ENCODE peak calls at places on chromosomes 16 and 17, in ten cellular contexts. R is AG09309, I is A549, J is kidney epithelial cell, A is NB4, L is PC-9, N is DND-41, W is osteoblast, U is fibroblast of pulmonary artery, P is colonic mucosa. T is an unnamed sample.

GRCh38 chr17:65122836-65123756 is 14.1 kb upstream of the RGS9 start:
- DNase-seq in R (peak), I (peak), J (no peak), A (peak), L (peak), N (peak), W (peak), U (peak), P (peak), T (peak)

GRCh38 chr16:27366687-27367462 is 35.1 kb upstream of the IL21R start:
- DNase-seq in R (no peak), I (no peak), J (no peak), A (no peak), L (no peak), N (peak), W (no peak), U (peak), P (no peak), T (no peak)

GRCh38 chr16:4323071-4323844 is 7.4 kb downstream of the GLIS2 start:
- DNase-seq in R (no peak), I (no peak), J (no peak), A (no peak), L (peak), N (no peak), W (peak), U (no peak), P (no peak), T (no peak)

GRCh38 chr16:20766294-20766693 is 2.5 kb downstream of the ACSM3 start:
- DNase-seq in R (no peak), I (no peak), J (no peak), A (no peak), L (no peak), N (no peak), W (no peak), U (no peak), P (no peak), T (no peak)

GRCh38 chr17:32723310-32723955 is 153.5 kb downstream of the MYO1D start:
- DNase-seq in R (no peak), I (no peak), J (no peak), A (no peak), L (no peak), N (no peak), W (no peak), U (no peak), P (no peak), T (no peak)

GRCh38 chr17:83057397-83057761 is 22.0 kb upstream of the METRNL start:
- DNase-seq in R (no peak), I (no peak), J (no peak), A (no peak), L (no peak), N (no peak), W (peak), U (no peak), P (peak), T (no peak)

GRCh38 chr16:77385481-77385880 is 49.4 kb downstream of the ADAMTS18 start:
- DNase-seq in R (no peak), I (no peak), J (no peak), A (no peak), L (no peak), N (no peak), W (no peak), U (no peak), P (no peak), T (no peak)

GRCh38 chr16:66554021-66554420 is 1.6 kb downstream of the CKLF start:
- DNase-seq in R (no peak), I (no peak), J (no peak), A (no peak), L (no peak), N (no peak), W (no peak), U (no peak), P (no peak), T (no peak)

GRCh38 chr16:25643633-25644032 is 48.1 kb upstream of the HS3ST4 start:
- DNase-seq in R (no peak), I (no peak), J (no peak), A (no peak), L (no peak), N (no peak), W (no peak), U (no peak), P (no peak), T (no peak)

GRCh38 chr16:26860506-26860905 is 206.2 kb upstream of the C16orf82 start:
- DNase-seq in R (no peak), I (no peak), J (no peak), A (no peak), L (no peak), N (no peak), W (no peak), U (no peak), P (no peak), T (no peak)

GRCh38 chr16:53071748-53072301 is 17.0 kb downstream of the CHD9 start:
- DNase-seq in R (no peak), I (no peak), J (no peak), A (no peak), L (no peak), N (peak), W (no peak), U (peak), P (no peak), T (no peak)

GRCh38 chr16:75108792-75109731 is 7.5 kb downstream of the LDHD start:
- DNase-seq in R (peak), I (peak), J (peak), A (peak), L (peak), N (peak), W (peak), U (peak), P (peak), T (peak)

GRCh38 chr17:77615672-77616242 is 342.7 kb upstream of the TNRC6C start:
- DNase-seq in R (no peak), I (peak), J (no peak), A (no peak), L (no peak), N (no peak), W (no peak), U (no peak), P (no peak), T (no peak)

GRCh38 chr17:74089869-74090464 is 113.5 kb upstream of the RPL38 start:
- DNase-seq in R (peak), I (peak), J (no peak), A (peak), L (peak), N (peak), W (no peak), U (peak), P (peak), T (no peak)

GRCh38 chr16:53714080-53715050 is 10.4 kb downstream of the FTO start:
- DNase-seq in R (no peak), I (no peak), J (no peak), A (no peak), L (no peak), N (no peak), W (no peak), U (peak), P (no peak), T (no peak)

GRCh38 chr16:77898671-77899211 is 110.4 kb downstream of the VAT1L start:
- DNase-seq in R (peak), I (no peak), J (peak), A (no peak), L (no peak), N (no peak), W (no peak), U (peak), P (no peak), T (no peak)

GRCh38 chr16:89365044-89365467 is 125.3 kb downstream of the ANKRD11 start:
- DNase-seq in R (peak), I (no peak), J (no peak), A (peak), L (no peak), N (no peak), W (peak), U (peak), P (no peak), T (no peak)

GRCh38 chr16:57577691-57578224 is 35.3 kb downstream of the ADGRG5 start:
- DNase-seq in R (no peak), I (no peak), J (no peak), A (peak), L (no peak), N (peak), W (no peak), U (no peak), P (no peak), T (no peak)

GRCh38 chr17:2056221-2057129 is 1.6 kb downstream of the HIC1 start:
- DNase-seq in R (no peak), I (no peak), J (no peak), A (no peak), L (no peak), N (no peak), W (peak), U (peak), P (no peak), T (no peak)

GRCh38 chr16:2211923-2212347 is 1.3 kb upstream of the BRICD5 start:
- DNase-seq in R (no peak), I (no peak), J (no peak), A (no peak), L (no peak), N (no peak), W (no peak), U (no peak), P (no peak), T (no peak)
- H3K4me3 ChIP-seq in R (no peak), I (no peak), J (no peak), A (peak), L (no peak), N (no peak), W (no peak), U (no peak), P (no peak), T (no peak)

GRCh38 chr16:17930280-17930679 is 406.3 kb downstream of the NPIPA8 start:
- DNase-seq in R (no peak), I (no peak), J (no peak), A (no peak), L (no peak), N (no peak), W (no peak), U (no peak), P (no peak), T (no peak)
- TF ChIP-seq CTCF in R (peak), I (no peak), J (no peak), A (no peak), L (no peak), N (no peak), W (no peak), U (no peak), P (no peak), T (no peak)

GRCh38 chr16:84557504-84557903 is 53.0 kb upstream of the MEAK7 start:
- DNase-seq in R (no peak), I (no peak), J (no peak), A (no peak), L (no peak), N (no peak), W (no peak), U (no peak), P (no peak), T (no peak)

GRCh38 chr16:84560269-84560668 is 55.8 kb upstream of the MEAK7 start:
- DNase-seq in R (no peak), I (no peak), J (no peak), A (no peak), L (no peak), N (no peak), W (no peak), U (no peak), P (no peak), T (no peak)

GRCh38 chr16:84557059-84557458 is 52.6 kb upstream of the MEAK7 start:
- DNase-seq in R (no peak), I (no peak), J (no peak), A (no peak), L (no peak), N (no peak), W (no peak), U (no peak), P (no peak), T (no peak)

GRCh38 chr16:84561291-84561690 is 56.6 kb downstream of the COTL1 start:
- DNase-seq in R (no peak), I (no peak), J (no peak), A (no peak), L (no peak), N (no peak), W (no peak), U (no peak), P (no peak), T (no peak)

GRCh38 chr16:84559311-84559932 is 55.0 kb upstream of the MEAK7 start:
- DNase-seq in R (no peak), I (no peak), J (no peak), A (no peak), L (peak), N (no peak), W (no peak), U (no peak), P (peak), T (no peak)
- H3K4me3 ChIP-seq in R (no peak), I (no peak), J (no peak), A (no peak), L (no peak), N (no peak), W (no peak), U (no peak), P (no peak), T (no peak)

GRCh38 chr17:38568845-38569510 is 36.8 kb downstream of the SRCIN1 start:
- DNase-seq in R (no peak), I (no peak), J (no peak), A (no peak), L (no peak), N (no peak), W (no peak), U (no peak), P (no peak), T (no peak)

GRCh38 chr17:38566666-38567031 is 39.1 kb downstream of the SRCIN1 start:
- DNase-seq in R (no peak), I (no peak), J (no peak), A (no peak), L (no peak), N (no peak), W (no peak), U (no peak), P (no peak), T (no peak)

GRCh38 chr17:38569701-38570512 is 35.8 kb downstream of the SRCIN1 start:
- DNase-seq in R (no peak), I (no peak), J (no peak), A (no peak), L (no peak), N (no peak), W (no peak), U (no peak), P (no peak), T (no peak)

GRCh38 chr17:38567350-38567749 is 38.4 kb downstream of the SRCIN1 start:
- DNase-seq in R (no peak), I (no peak), J (no peak), A (no peak), L (no peak), N (no peak), W (no peak), U (no peak), P (no peak), T (no peak)

DNA sequence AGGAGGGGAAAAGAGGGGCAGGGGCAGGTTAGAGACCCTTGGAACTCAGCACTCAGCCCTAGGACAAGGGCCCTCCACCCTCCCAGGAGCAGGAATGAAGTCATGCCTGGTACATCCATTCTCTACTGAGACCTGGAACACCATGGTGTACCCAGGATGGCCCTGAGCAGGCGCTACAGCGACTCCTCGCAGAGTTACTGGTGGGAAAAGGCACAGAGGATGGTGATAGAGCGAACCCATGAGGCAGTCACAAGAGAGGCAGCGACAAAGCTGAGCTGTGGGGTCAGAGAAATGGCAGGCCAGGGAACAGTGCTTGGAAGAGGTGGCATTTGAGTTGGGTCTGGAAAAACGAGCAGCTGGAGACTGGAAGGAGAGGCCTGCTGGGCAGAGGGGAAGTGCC is 37.5 kb downstream of the SRCIN1 start:
- DNase-seq in R (no peak), I (no peak), J (no peak), A (no peak), L (no peak), N (no peak), W (no peak), U (no peak), P (no peak), T (no peak)
- TF ChIP-seq CTCF in R (no peak), I (no peak), J (no peak), A (no peak), L (no peak), N (no peak), W (no peak), U (no peak), P (no peak), T (no peak)